ENCODE peak calls at places on chromosomes 6 and 20, in five cellular contexts. F is activated naive CD8-positive, alpha-beta T cell treated with anti-CD3 and anti-CD28 coated beads, Interleukin-2, amount 10 ng/mL, durations not matched to agents 7 days and 5 days; H is spleen; G is CD8-positive, alpha-beta T cell; S is heart right ventricle. B is an unnamed sample.

GRCh38 chr6:140040391-140040790 is 665.9 kb upstream of the CITED2 start:
- DNase-seq in F (no peak), H (no peak), G (no peak), S (no peak), B (no peak)

GRCh38 chr20:2652724-2653510 is 485 bp downstream of the NOP56 start:
- DNase-seq in F (no peak), H (peak; percentile 95), G (peak; percentile 27), S (no peak), B (peak; percentile 64)

GRCh38 chr20:33796263-33796906 is 14.8 kb upstream of the CHMP4B start:
- DNase-seq in F (no peak), H (no peak), G (no peak), S (no peak), B (no peak)

GRCh38 chr6:110390404-110390803 is 25.0 kb downstream of the DDO start:
- DNase-seq in F (no peak), H (no peak), G (no peak), S (no peak), B (no peak)

GRCh38 chr20:23357767-23358562 is 4.0 kb upstream of the GZF1 start:
- DNase-seq in F (peak; percentile 99), H (peak; percentile 100), G (peak; percentile 100), S (peak; percentile 100), B (peak; percentile 99)

GRCh38 chr6:108648186-108648585 is 87.5 kb downstream of the FOXO3 start:
- DNase-seq in F (no peak), H (no peak), G (no peak), S (no peak), B (no peak)

GRCh38 chr6:28876702-28877101 is 47.1 kb downstream of the TRIM27 start:
- DNase-seq in F (no peak), H (no peak), G (no peak), S (no peak), B (no peak)

GRCh38 chr6:38311201-38311600 is 328.5 kb downstream of the BTBD9 start:
- DNase-seq in F (no peak), H (no peak), G (no peak), S (no peak), B (no peak)

GRCh38 chr6:107816818-107817217 is 7.3 kb downstream of the SCML4 start:
- DNase-seq in F (no peak), H (no peak), G (no peak), S (no peak), B (no peak)

GRCh38 chr6:38302081-38302480 is 337.6 kb downstream of the BTBD9 start:
- DNase-seq in F (no peak), H (no peak), G (no peak), S (no peak), B (no peak)

GRCh38 chr6:118598324-118598723 is 50.2 kb downstream of the PLN start:
- DNase-seq in F (no peak), H (no peak), G (no peak), S (no peak), B (no peak)

GRCh38 chr20:32535953-32536823 is 48.9 kb downstream of the NOL4L start:
- DNase-seq in F (peak; percentile 88), H (peak; percentile 94), G (peak; percentile 76), S (no peak), B (peak; percentile 90)

GRCh38 chr20:45695496-45695895 is 6.3 kb upstream of the WFDC13 start:
- DNase-seq in F (no peak), H (no peak), G (no peak), S (no peak), B (no peak)

GRCh38 chr6:1659816-1660215 is 50.1 kb downstream of the FOXC1 start:
- DNase-seq in F (no peak), H (no peak), G (no peak), S (no peak), B (no peak)

GRCh38 chr6:23478324-23478723 is 647.7 kb upstream of the NRSN1 start:
- DNase-seq in F (no peak), H (no peak), G (no peak), S (no peak), B (no peak)

GRCh38 chr6:119171864-119172588 is 93.6 kb upstream of the FAM184A start:
- DNase-seq in F (no peak), H (no peak), G (no peak), S (no peak), B (no peak)

GRCh38 chr6:96015321-96015790 is 418 bp upstream of the FUT9 start:
- DNase-seq in F (no peak), H (peak; percentile 61), G (no peak), S (no peak), B (peak; percentile 87)

GRCh38 chr6:31738048-31738979 is 1.5 kb upstream of the MSH5 start:
- DNase-seq in F (peak; percentile 62), H (peak; percentile 90), G (peak; percentile 35), S (peak; percentile 63), B (no peak)

GRCh38 chr6:42727084-42727601 is 4.7 kb upstream of the PRPH2 start:
- DNase-seq in F (peak; percentile 52), H (peak; percentile 80), G (no peak), S (peak; percentile 26), B (no peak)

GRCh38 chr6:26554669-26555504 is 16.7 kb downstream of the HMGN4 start:
- DNase-seq in F (no peak), H (no peak), G (no peak), S (no peak), B (peak; percentile 72)

GRCh38 chr6:39488255-39488881 is 165.9 kb upstream of the KCNK16 start:
- DNase-seq in F (no peak), H (no peak), G (no peak), S (no peak), B (no peak)

GRCh38 chr6:46932526-46932925 is 10.8 kb upstream of the ADGRF5 start:
- DNase-seq in F (no peak), H (no peak), G (no peak), S (no peak), B (no peak)

GRCh38 chr6:166369741-166370140 is 13.0 kb downstream of the MPC1 start:
- DNase-seq in F (no peak), H (no peak), G (no peak), S (no peak), B (no peak)

GRCh38 chr6:26493258-26493657 is 6.8 kb upstream of the BTN1A1 start:
- DNase-seq in F (no peak), H (no peak), G (no peak), S (no peak), B (no peak)

GRCh38 chr6:64074981-64075380 is 439.4 kb downstream of the PHF3 start:
- DNase-seq in F (no peak), H (no peak), G (no peak), S (no peak), B (peak; percentile 80)

GRCh38 chr6:149319413-149319812 is 1.9 kb downstream of the TAB2 start:
- DNase-seq in F (no peak), H (no peak), G (no peak), S (no peak), B (no peak)

B was measured in SK-N-DZ.